ENCODE peak calls at places on chromosomes 2 and 18, in four cellular contexts. A, J, C and G are unnamed samples.

GRCh38 chr2:201220102-201220570 is 37.2 kb downstream of the CASP10 start:
- DNase-seq in A (no peak), J (no peak), C (peak; percentile 15), G (no peak)

GRCh38 chr2:229409751-229410181 is 138.7 kb upstream of the PID1 start:
- DNase-seq in A (no peak), J (peak; percentile 31), C (no peak), G (no peak)

GRCh38 chr2:171434671-171434980 is 600 bp downstream of the DCAF17 start:
- DNase-seq in A (no peak), J (no peak), C (no peak), G (no peak)

GRCh38 chr2:79887747-79888374 is 375.0 kb downstream of the CTNNA2 start:
- DNase-seq in A (peak; percentile 41), J (peak; percentile 70), C (peak; percentile 57), G (peak; percentile 42)

GRCh38 chr2:11128258-11128951 is 26.9 kb upstream of the SLC66A3 start:
- DNase-seq in A (no peak), J (peak; percentile 80), C (no peak), G (no peak)

GRCh38 chr2:199456383-199457146 is 1.2 kb downstream of the SATB2 start:
- DNase-seq in A (peak; percentile 19), J (peak; percentile 29), C (peak; percentile 19), G (no peak)

GRCh38 chr18:63707816-63708215 is 5.1 kb downstream of the SERPINB11 start:
- DNase-seq in A (no peak), J (no peak), C (no peak), G (no peak)

GRCh38 chr18:78717051-78717765 is 262.4 kb upstream of the SALL3 start:
- DNase-seq in A (no peak), J (no peak), C (no peak), G (no peak)

GRCh38 chr18:47168913-47169312 is 7.3 kb downstream of the IER3IP1 start:
- DNase-seq in A (no peak), J (no peak), C (no peak), G (no peak)

GRCh38 chr2:228023619-228024018 is 152.2 kb downstream of the DAW1 start:
- DNase-seq in A (no peak), J (no peak), C (no peak), G (no peak)

GRCh38 chr2:40511661-40512213 is 59.8 kb upstream of the SLC8A1 start:
- DNase-seq in A (no peak), J (peak; percentile 88), C (no peak), G (peak; percentile 49)

GRCh38 chr2:42029639-42030195 is 18.1 kb upstream of the PKDCC start:
- DNase-seq in A (no peak), J (no peak), C (no peak), G (no peak)

GRCh38 chr2:198314559-198315153 is 510.3 kb downstream of the PLCL1 start:
- DNase-seq in A (no peak), J (peak; percentile 78), C (peak; percentile 82), G (peak; percentile 18)

GRCh38 chr2:157170299-157170698 is 87.2 kb upstream of the GALNT5 start:
- DNase-seq in A (no peak), J (peak; percentile 70), C (no peak), G (no peak)

GRCh38 chr2:39735648-39736047 is 43.4 kb downstream of the THUMPD2 start:
- DNase-seq in A (no peak), J (no peak), C (no peak), G (no peak)

GRCh38 chr2:69915050-69915945 is at the start of gene MXD1:
- DNase-seq in A (peak; percentile 26), J (peak; percentile 38), C (no peak), G (no peak)

GRCh38 chr2:29113891-29114321 is 1.3 kb upstream of the CLIP4 start:
- DNase-seq in A (peak; percentile 36), J (peak; percentile 95), C (no peak), G (no peak)

GRCh38 chr2:42909966-42910365 is 117.6 kb upstream of the HAAO start:
- DNase-seq in A (no peak), J (no peak), C (no peak), G (no peak)

GRCh38 chr2:144596074-144596871 is 76.4 kb upstream of the ZEB2 start:
- DNase-seq in A (no peak), J (peak; percentile 58), C (peak; percentile 74), G (peak; percentile 27)

GRCh38 chr2:223841436-223842180 is 4.2 kb upstream of the AP1S3 start:
- DNase-seq in A (no peak), J (no peak), C (peak; percentile 57), G (no peak)

GRCh38 chr18:31046916-31047315 is 4.4 kb upstream of the DSC3 start:
- DNase-seq in A (no peak), J (no peak), C (no peak), G (no peak)

GRCh38 chr2:191246820-191247380 is 1.7 kb downstream of the MYO1B start:
- DNase-seq in A (no peak), J (peak; percentile 38), C (no peak), G (no peak)

GRCh38 chr2:17148298-17149228 is 369.7 kb downstream of the RAD51AP2 start:
- DNase-seq in A (no peak), J (peak; percentile 65), C (peak; percentile 4), G (no peak)

GRCh38 chr2:9593936-9594335 is 36.9 kb downstream of the YWHAQ start:
- DNase-seq in A (no peak), J (no peak), C (no peak), G (no peak)

GRCh38 chr2:70132244-70133126 is 45.2 kb downstream of the PCBP1 start:
- DNase-seq in A (peak; percentile 69), J (peak; percentile 74), C (peak; percentile 73), G (no peak)

GRCh38 chr2:21265752-21266151 is 142.0 kb downstream of the TDRD15 start:
- DNase-seq in A (no peak), J (no peak), C (no peak), G (no peak)

GRCh38 chr2:88654714-88655113 is 27.4 kb upstream of the EIF2AK3 start:
- DNase-seq in A (no peak), J (peak; percentile 84), C (no peak), G (peak; percentile 24)

GRCh38 chr2:236120006-236120740 is 48.0 kb downstream of the GBX2 start:
- DNase-seq in A (no peak), J (no peak), C (no peak), G (no peak)

GRCh38 chr2:65913914-65914786 is 481.8 kb upstream of the SPRED2 start:
- DNase-seq in A (no peak), J (no peak), C (no peak), G (no peak)

GRCh38 chr2:53767405-53768232 is at the start of gene CHAC2:
- DNase-seq in A (peak; percentile 91), J (peak; percentile 93), C (peak; percentile 91), G (peak; percentile 33)

DNA sequence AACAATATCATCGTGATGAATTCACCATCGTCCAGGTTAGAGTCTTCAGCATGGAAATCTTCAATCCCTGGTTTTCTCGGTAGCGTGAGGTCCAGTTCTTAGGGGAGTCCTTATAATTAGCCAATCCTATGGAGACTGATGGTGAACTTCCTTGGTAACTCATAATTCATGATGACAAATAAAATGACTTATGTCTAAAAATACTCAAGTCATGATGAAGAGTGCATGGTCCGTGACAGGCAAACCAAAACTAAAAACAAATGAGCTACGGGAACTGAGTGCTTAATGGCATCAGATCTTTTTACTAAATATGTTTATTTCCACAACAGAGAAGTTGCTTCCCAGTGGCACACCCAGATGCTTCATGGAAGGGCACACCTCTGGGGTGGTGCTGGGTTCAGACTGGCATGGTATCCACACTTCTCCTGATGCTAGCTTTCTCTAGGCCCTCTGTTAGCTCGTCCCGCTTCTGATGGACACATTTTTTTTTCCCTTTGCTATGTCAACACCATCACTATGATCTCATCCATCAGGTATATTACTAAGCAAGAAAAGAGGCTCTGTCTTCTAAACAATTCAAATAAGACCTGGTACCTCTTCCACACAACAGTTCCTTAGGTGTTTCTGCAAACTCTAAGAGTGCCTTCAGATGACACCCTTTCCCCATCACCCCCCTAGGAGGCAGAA is 92.8 kb upstream of the NEDD4L start:
- DNase-seq in A (no peak), J (no peak), C (no peak), G (no peak)
- TF ChIP-seq CTCF in A (no peak), J (no peak), C (no peak), G (no peak)

GRCh38 chr2:219078126-219078525 is 17.4 kb upstream of the IHH start:
- DNase-seq in A (peak; percentile 8), J (peak; percentile 17), C (no peak), G (no peak)
- TF ChIP-seq CTCF in A (no peak), J (no peak), C (peak; percentile 47), G (no peak)

GRCh38 chr18:7666195-7666776 is 99.2 kb downstream of the PTPRM start:
- DNase-seq in A (no peak), J (no peak), C (no peak), G (no peak)
- TF ChIP-seq CTCF in A (no peak), J (no peak), C (no peak), G (no peak)

DNA sequence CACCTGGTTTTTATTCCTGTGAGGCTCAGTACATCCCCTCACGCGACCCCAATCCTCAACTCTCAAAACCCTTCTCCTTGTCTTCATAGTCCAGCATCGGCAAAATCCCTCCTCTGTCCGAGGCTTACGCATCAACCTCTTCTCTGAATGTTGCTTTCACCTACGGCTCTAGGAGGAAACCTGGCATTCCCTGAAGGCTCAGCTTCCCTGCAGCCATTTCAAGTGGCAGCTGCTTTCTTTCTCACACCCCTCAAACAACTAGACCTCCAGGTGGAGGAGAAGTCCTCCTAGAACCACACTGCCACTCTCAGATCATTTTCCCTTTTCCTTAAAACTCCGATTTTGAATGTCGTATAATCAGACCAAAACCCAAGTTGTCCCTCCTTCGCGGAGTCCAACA is 114.2 kb downstream of the DTNB start:
- DNase-seq in A (no peak), J (no peak), C (no peak), G (no peak)
- TF ChIP-seq CTCF in A (no peak), J (no peak), C (no peak), G (no peak)

GRCh38 chr2:164479460-164479859 is 141.8 kb downstream of the GRB14 start:
- DNase-seq in A (no peak), J (peak; percentile 49), C (no peak), G (no peak)
- TF ChIP-seq CTCF in A (no peak), J (peak; percentile 31), C (peak; percentile 51), G (peak; percentile 39)

GRCh38 chr18:53566622-53567021 is 657.8 kb downstream of the MBD2 start:
- DNase-seq in A (no peak), J (no peak), C (no peak), G (no peak)

DNA sequence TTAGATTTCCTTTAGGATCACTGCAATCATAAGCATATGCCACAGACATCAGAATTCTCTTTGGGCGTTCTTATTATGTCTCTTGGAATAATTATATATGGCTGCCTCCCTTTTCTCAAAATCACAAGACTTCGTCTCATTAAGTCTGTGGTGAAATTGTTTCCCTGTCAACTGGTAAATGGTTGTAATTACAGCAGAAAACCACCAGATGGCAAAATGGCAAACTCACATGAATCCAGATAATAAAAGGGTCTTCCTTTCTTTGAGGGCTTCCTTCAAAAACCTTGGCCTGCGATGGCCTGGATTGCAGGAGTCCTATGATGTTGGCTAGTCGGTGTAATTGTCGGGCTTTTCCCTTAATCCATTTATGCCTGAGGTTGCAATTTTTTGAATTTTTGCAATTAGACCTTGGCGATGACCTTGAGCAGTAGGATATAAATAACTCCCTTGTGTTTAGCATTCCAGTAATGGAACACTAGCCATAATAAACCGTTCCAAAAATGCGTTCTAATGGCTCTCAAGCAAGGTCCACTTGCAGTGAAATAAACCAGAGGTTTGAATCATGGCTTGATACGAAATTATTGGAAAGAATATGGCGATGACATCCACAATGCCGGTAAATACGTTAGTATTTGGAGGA is 656.4 kb downstream of the MBD2 start:
- DNase-seq in A (peak; percentile 42), J (peak; percentile 45), C (peak; percentile 16), G (no peak)
- TF ChIP-seq CTCF in A (peak; percentile 39), J (peak; percentile 50), C (peak; percentile 70), G (peak; percentile 55)